ENCODE peak calls at places on chromosomes 12 and 14, in eight cellular contexts. G is Peyer's patch, S is MCF 10A, N is H1, B is dorsolateral prefrontal cortex, P is PC-3, I is brain microvascular endothelial cell, E is Calu3. F is an unnamed sample.

GRCh38 chr12:77751939-77752338 is 78.8 kb upstream of the NAV3 start:
- DNase-seq in G (no peak), S (peak; percentile 56), N (no peak), B (no peak), P (peak; percentile 82), I (peak; percentile 10), E (no peak), F (no peak)

GRCh38 chr12:2580821-2581220 is 213.9 kb upstream of the FKBP4 start:
- DNase-seq in G (no peak), S (no peak), N (no peak), B (no peak), P (no peak), I (peak; percentile 40), E (no peak), F (no peak)

GRCh38 chr12:108622921-108623514 is 10.7 kb downstream of the SELPLG start:
- DNase-seq in G (no peak), S (no peak), N (no peak), B (no peak), P (no peak), I (no peak), E (no peak), F (no peak)

GRCh38 chr12:127245437-127245836 is 1021.5 kb upstream of the TMEM132C start:
- DNase-seq in G (no peak), S (peak; percentile 14), N (no peak), B (no peak), P (peak; percentile 69), I (no peak), E (no peak), F (no peak)

GRCh38 chr12:108560752-108561719 is at the start of gene SART3:
- DNase-seq in G (peak; percentile 73), S (peak; percentile 90), N (peak; percentile 34), B (peak; percentile 71), P (peak; percentile 89), I (peak; percentile 82), E (peak; percentile 80), F (peak; percentile 87)

GRCh38 chr12:117513353-117513752 is 151.9 kb upstream of the NOS1 start:
- DNase-seq in G (no peak), S (no peak), N (no peak), B (no peak), P (no peak), I (no peak), E (no peak), F (no peak)

GRCh38 chr12:46777587-46777986 is 48.2 kb downstream of the SLC38A4 start:
- DNase-seq in G (no peak), S (no peak), N (no peak), B (no peak), P (no peak), I (no peak), E (no peak), F (no peak)

GRCh38 chr14:94058674-94059138 is 22.3 kb downstream of the DDX24 start:
- DNase-seq in G (no peak), S (no peak), N (no peak), B (no peak), P (no peak), I (no peak), E (no peak), F (no peak)

GRCh38 chr14:58774531-58774930 is 136.8 kb downstream of the DACT1 start:
- DNase-seq in G (no peak), S (no peak), N (no peak), B (no peak), P (no peak), I (no peak), E (no peak), F (no peak)

GRCh38 chr12:91910871-91911388 is 234.7 kb downstream of the BTG1 start:
- DNase-seq in G (no peak), S (no peak), N (no peak), B (no peak), P (no peak), I (no peak), E (no peak), F (no peak)

GRCh38 chr12:85468356-85469157 is 188.5 kb downstream of the ALX1 start:
- DNase-seq in G (no peak), S (peak; percentile 78), N (no peak), B (no peak), P (peak; percentile 93), I (peak; percentile 63), E (peak; percentile 70), F (no peak)

GRCh38 chr12:75390899-75391538 is at the start of gene GLIPR1L2:
- DNase-seq in G (peak; percentile 89), S (peak; percentile 98), N (peak; percentile 98), B (peak; percentile 97), P (peak; percentile 99), I (peak; percentile 97), E (peak; percentile 99), F (peak; percentile 96)

GRCh38 chr12:124581299-124581698 is 13.9 kb upstream of the NCOR2 start:
- DNase-seq in G (no peak), S (peak; percentile 78), N (no peak), B (no peak), P (peak; percentile 67), I (no peak), E (no peak), F (no peak)

GRCh38 chr14:54483073-54483745 is 5.6 kb downstream of the GMFB start:
- DNase-seq in G (no peak), S (no peak), N (no peak), B (no peak), P (peak; percentile 49), I (no peak), E (no peak), F (no peak)

GRCh38 chr14:104280085-104280901 is 141.9 kb downstream of the KIF26A start:
- DNase-seq in G (no peak), S (no peak), N (no peak), B (peak; percentile 33), P (no peak), I (no peak), E (no peak), F (peak; percentile 56)

GRCh38 chr12:1932264-1932777 is 13.9 kb upstream of the CACNA2D4 start:
- DNase-seq in G (no peak), S (no peak), N (no peak), B (no peak), P (no peak), I (no peak), E (no peak), F (peak; percentile 89)

GRCh38 chr12:19288161-19288560 is 151.1 kb upstream of the AEBP2 start:
- DNase-seq in G (no peak), S (no peak), N (no peak), B (no peak), P (no peak), I (no peak), E (no peak), F (no peak)

GRCh38 chr12:43284441-43284840 is 267.6 kb downstream of the ADAMTS20 start:
- DNase-seq in G (no peak), S (peak; percentile 18), N (no peak), B (no peak), P (no peak), I (no peak), E (no peak), F (no peak)
- TF ChIP-seq CTCF in G (no peak), S (no peak), N (no peak), B (no peak), P (no peak), I (no peak), E (no peak), F (no peak)

DNA sequence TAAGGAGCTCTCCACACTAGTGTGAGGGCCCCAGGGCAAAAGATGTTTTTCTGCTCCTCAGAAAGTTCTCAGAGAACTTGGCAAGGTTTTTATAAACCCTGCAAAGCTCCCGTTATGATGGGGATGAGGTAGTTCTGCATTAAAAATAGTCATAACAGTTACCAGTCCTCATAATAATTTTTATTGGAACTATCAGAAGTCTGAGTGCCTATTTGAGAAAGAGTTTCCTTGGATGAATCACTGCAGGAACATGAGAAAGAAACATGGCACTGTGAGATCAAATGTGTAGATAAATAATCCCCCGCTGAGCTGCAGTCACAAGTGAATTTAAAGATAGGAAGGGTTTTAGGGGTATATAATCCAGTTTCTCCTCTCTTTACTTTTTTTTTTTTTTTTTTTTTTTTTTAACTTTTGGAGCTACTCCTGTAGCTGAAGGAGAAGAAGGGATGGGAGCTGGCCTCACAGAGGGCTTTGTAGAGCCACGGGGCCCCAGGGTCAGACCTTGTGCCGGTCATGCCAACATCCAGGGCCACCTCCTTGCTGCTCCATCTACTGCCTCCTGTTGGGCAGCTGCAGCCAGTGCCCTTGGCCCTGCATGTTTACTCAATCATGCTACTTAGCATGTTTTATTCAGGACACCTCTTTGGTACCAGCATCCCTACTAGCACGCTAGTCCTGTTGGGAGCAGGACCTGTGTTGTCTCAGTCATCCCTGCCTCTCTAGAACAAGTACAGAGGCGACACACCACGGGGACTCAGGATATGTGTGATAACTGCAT is 39.5 kb downstream of the EVL start:
- DNase-seq in G (no peak), S (peak; percentile 51), N (no peak), B (no peak), P (peak; percentile 77), I (peak; percentile 60), E (no peak), F (no peak)
- TF ChIP-seq CTCF in G (no peak), S (no peak), N (peak; percentile 62), B (no peak), P (no peak), I (peak; percentile 41), E (no peak), F (no peak)

DNA sequence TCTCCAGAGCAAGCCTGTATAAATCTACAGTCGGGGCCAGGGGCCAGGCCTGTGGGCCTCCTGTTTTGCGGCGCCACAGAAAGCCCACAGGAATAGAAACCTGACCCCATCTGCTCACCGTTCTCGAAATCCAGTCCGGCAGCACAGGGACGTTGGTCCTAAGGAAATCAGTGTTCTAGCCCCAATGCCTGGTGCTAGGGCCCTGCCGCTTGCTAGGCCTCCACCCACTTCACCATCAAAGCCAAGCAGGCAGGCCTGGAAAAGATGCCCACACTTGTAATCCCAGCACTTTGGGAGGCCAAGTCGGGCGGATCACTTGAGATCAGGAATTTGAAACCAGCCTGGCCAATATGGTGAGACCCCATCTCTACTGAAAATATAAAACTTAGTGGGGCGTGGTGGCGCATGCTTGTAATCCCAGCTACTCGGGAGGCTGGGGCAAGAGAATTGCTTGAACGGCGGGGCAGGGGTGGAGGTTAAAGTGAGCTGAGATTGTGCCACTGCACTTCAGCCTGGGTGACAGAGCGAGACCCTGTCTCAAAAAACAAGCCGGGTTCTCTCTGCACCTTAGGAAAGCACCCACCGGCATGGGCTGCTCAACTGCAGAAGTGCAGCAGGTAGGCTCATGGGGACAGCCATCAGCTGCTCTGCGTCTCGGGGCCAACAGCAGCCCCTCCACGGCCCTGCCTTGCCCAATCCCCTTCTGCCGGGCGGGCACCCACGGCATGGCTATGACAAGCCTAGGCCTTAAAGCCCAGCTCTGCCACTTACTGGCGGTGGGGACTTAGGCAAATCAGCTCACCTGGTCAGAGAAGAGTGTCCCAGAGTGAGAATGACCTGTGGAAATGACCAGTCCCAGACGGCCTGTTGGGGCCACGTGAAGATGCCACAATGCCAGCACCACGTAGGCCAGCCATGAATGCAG is 47.4 kb downstream of the VWF start:
- DNase-seq in G (no peak), S (no peak), N (no peak), B (no peak), P (no peak), I (no peak), E (no peak), F (no peak)
- TF ChIP-seq CTCF in G (no peak), S (no peak), N (no peak), B (no peak), P (no peak), I (no peak), E (no peak), F (no peak)

DNA sequence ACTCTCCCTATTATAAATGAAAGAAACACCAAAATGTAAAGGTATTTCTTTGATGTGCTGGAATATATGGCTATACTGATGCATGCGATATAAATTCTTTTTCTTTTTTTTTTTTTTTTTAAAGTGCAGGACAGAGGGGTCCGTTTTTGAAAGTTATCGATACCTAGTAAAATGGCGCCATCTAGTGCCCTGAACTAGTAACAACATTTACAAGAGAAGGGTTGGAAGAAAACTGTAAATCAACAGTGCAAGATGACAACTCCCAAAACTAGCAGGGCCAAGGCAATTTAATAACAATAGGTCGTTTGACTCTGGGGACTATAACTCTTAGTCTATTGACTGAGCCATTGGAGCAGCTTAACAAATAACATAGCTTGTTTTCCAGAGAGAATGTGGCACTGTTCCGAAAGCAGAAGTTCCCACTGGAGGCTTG is 137.7 kb downstream of the SPTSSA start:
- DNase-seq in G (no peak), S (peak; percentile 52), N (no peak), B (no peak), P (peak; percentile 67), I (peak; percentile 31), E (peak; percentile 43), F (no peak)
- TF ChIP-seq CTCF in G (peak; percentile 70), S (peak; percentile 69), N (peak; percentile 46), B (peak; percentile 76), P (peak; percentile 86), I (peak; percentile 60), E (peak; percentile 47), F (no peak)